ENCODE peak calls at places on chromosomes 1 and 21, in eight cellular contexts. X is breast epithelium, K is SK-N-SH, J is spleen, G is GM12878, H is prostate gland, L is endothelial cell of umbilical vein, W is stomach. I is an unnamed sample.

GRCh38 chr1:58755468-58755872 is 28.4 kb downstream of the JUN start:
- DNase-seq in L (peak; percentile 99), K (no peak), X (peak; percentile 55), G (peak; percentile 33), H (peak; percentile 52), W (peak; percentile 38), J (no peak), I (no peak)

GRCh38 chr21:31426235-31426797 is 82.3 kb upstream of the TIAM1 start:
- DNase-seq in X (no peak), G (peak; percentile 23), L (no peak), K (no peak), J (no peak), W (no peak), H (no peak), I (no peak)

GRCh38 chr1:90730247-90731022 is 13.3 kb upstream of the BARHL2 start:
- DNase-seq in H (no peak), W (no peak), L (no peak), X (no peak), G (no peak), K (peak; percentile 47), J (no peak), I (peak; percentile 20)

GRCh38 chr1:177228721-177229088 is 57.9 kb downstream of the BRINP2 start:
- DNase-seq in J (no peak), K (no peak), H (no peak), L (no peak), W (no peak), X (no peak), G (no peak), I (no peak)

GRCh38 chr21:23601549-23601948 is 2005.7 kb downstream of the MRPL39 start:
- DNase-seq in L (no peak), J (no peak), G (no peak), K (no peak), W (no peak), X (no peak), H (no peak), I (no peak)

GRCh38 chr1:22163137-22163536 is 20.2 kb upstream of the WNT4 start:
- DNase-seq in J (no peak), W (no peak), K (no peak), G (no peak), H (no peak), L (no peak), X (no peak), I (no peak)

GRCh38 chr1:87252406-87252805 is 76.3 kb upstream of the LMO4 start:
- DNase-seq in K (no peak), X (no peak), J (no peak), W (no peak), L (no peak), H (no peak), G (no peak), I (no peak)

GRCh38 chr1:196155586-196155985 is 452.7 kb downstream of the KCNT2 start:
- DNase-seq in L (no peak), W (no peak), G (no peak), J (no peak), X (no peak), K (no peak), H (no peak), I (no peak)

GRCh38 chr21:36902793-36903192 is 63.7 kb downstream of the HLCS start:
- DNase-seq in K (no peak), H (no peak), L (no peak), J (no peak), G (no peak), W (no peak), X (no peak), I (no peak)

GRCh38 chr1:48677306-48678287 is 99.1 kb downstream of the BEND5 start:
- DNase-seq in G (no peak), L (peak; percentile 43), H (peak; percentile 71), K (peak; percentile 82), W (peak; percentile 81), J (peak; percentile 85), X (no peak), I (no peak)

GRCh38 chr1:5620997-5621396 is 371.2 kb downstream of the NPHP4 start:
- DNase-seq in K (peak; percentile 83), L (no peak), G (no peak), W (no peak), H (no peak), X (no peak), J (no peak), I (no peak)

GRCh38 chr1:197745911-197746310 is 29.4 kb downstream of the DENND1B start:
- DNase-seq in X (no peak), K (no peak), L (no peak), J (no peak), H (no peak), G (no peak), W (no peak), I (no peak)

GRCh38 chr1:202958544-202959275 is 598 bp upstream of the ADIPOR1 start:
- DNase-seq in G (no peak), H (no peak), L (no peak), J (no peak), W (no peak), X (no peak), K (peak; percentile 40), I (no peak)

GRCh38 chr1:153735090-153735420 is 7.2 kb downstream of the INTS3 start:
- DNase-seq in H (no peak), J (no peak), K (no peak), X (no peak), G (no peak), L (no peak), W (no peak), I (no peak)

GRCh38 chr1:8239306-8240023 is 78.4 kb upstream of the SLC45A1 start:
- DNase-seq in K (no peak), L (no peak), W (peak; percentile 34), X (no peak), J (peak; percentile 77), H (no peak), G (no peak), I (no peak)

GRCh38 chr1:168623003-168623828 is 46.8 kb downstream of the XCL1 start:
- DNase-seq in G (no peak), W (no peak), X (no peak), J (no peak), L (no peak), H (no peak), K (no peak), I (no peak)

GRCh38 chr21:25385912-25386474 is 221.3 kb downstream of the MRPL39 start:
- DNase-seq in L (peak; percentile 50), J (no peak), G (no peak), W (peak; percentile 38), H (peak; percentile 8), K (peak; percentile 47), X (no peak), I (peak; percentile 10)

GRCh38 chr1:166172106-166172505 is 5.3 kb upstream of the FAM78B start:
- DNase-seq in L (no peak), G (no peak), W (no peak), K (no peak), J (no peak), X (no peak), H (no peak), I (no peak)

GRCh38 chr1:42070996-42071395 is 82.2 kb upstream of the GUCA2B start:
- DNase-seq in L (no peak), K (no peak), G (no peak), J (no peak), W (no peak), H (no peak), X (no peak), I (no peak)

GRCh38 chr1:200468264-200469001 is 58.6 kb upstream of the ZNF281 start:
- DNase-seq in J (no peak), G (no peak), H (no peak), W (no peak), X (no peak), K (no peak), L (no peak), I (no peak)

GRCh38 chr1:108068141-108068540 is 103.2 kb upstream of the VAV3 start:
- DNase-seq in W (no peak), J (no peak), G (no peak), L (no peak), X (no peak), H (no peak), K (no peak), I (no peak)

GRCh38 chr1:80418134-80418533 is 1382.6 kb upstream of the ADGRL2 start:
- DNase-seq in K (no peak), G (no peak), X (no peak), W (no peak), H (no peak), J (no peak), L (no peak), I (no peak)

GRCh38 chr1:77627965-77628570 is 54.4 kb downstream of the ZZZ3 start:
- DNase-seq in G (no peak), W (no peak), X (no peak), L (no peak), K (no peak), J (no peak), H (no peak), I (peak; percentile 40)

DNA sequence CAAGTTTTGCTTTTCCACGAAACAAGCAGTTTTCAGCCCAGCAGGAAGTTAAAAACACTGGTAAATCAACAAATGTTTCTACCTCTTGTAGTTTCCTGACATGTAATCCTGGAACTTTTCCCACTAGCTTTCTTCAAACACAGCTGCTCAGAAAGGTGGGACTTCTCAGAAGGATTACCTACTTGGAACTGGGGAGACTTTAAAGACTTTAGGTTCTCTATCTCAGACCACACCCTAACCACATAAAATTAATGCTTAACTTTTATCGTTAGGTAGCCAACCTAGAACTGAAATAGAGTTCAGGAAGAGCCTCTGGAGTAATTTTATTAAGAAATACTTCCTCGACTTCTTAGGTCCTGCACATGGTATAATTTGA is at the start of gene BCL2L15:
- DNase-seq in L (no peak), X (no peak), K (no peak), W (no peak), G (no peak), J (no peak), H (no peak), I (no peak)
- TF ChIP-seq POLR2AphosphoS5 in L (no peak), X (no peak), K (no peak), W (peak; percentile 71), G (no peak), J (no peak), H (no peak), I (no peak)

GRCh38 chr1:214446772-214447556 is 104.4 kb downstream of the PTPN14 start:
- DNase-seq in G (no peak), H (peak; percentile 33), L (peak; percentile 88), X (no peak), W (peak; percentile 62), K (peak; percentile 42), J (no peak), I (no peak)
- H3K4me3 ChIP-seq in G (no peak overlapping the region), H (no peak overlapping the region), L (no peak overlapping the region), X (no peak overlapping the region), W (no peak overlapping the region), K (peak overlapping the region; percentile 53), J (no peak overlapping the region), I (no peak overlapping the region)

GRCh38 chr1:65372557-65372956 is 47.9 kb upstream of the LEPR start:
- DNase-seq in J (no peak), G (no peak), X (no peak), W (no peak), K (no peak), H (no peak), L (no peak), I (peak; percentile 3)

GRCh38 chr1:65377496-65378268 is 42.8 kb upstream of the LEPR start:
- DNase-seq in W (no peak), G (no peak), H (no peak), K (no peak), J (no peak), L (no peak), X (no peak), I (no peak)

GRCh38 chr1:65378547-65378946 is 41.9 kb upstream of the LEPR start:
- DNase-seq in X (no peak), W (no peak), J (no peak), L (no peak), G (no peak), K (no peak), H (no peak), I (no peak)
- H3K27ac ChIP-seq in X (no peak overlapping the region), W (no peak overlapping the region), J (no peak overlapping the region), L (no peak overlapping the region), G (no peak overlapping the region), K (no peak overlapping the region), H (no peak overlapping the region), I (no peak overlapping the region)

GRCh38 chr1:23777979-23778814 is at the start of gene PITHD1:
- DNase-seq in G (peak; percentile 45), K (peak; percentile 97), H (peak; percentile 76), J (peak; percentile 94), W (peak; percentile 89), X (peak; percentile 74), L (peak; percentile 86), I (no peak)
- TF ChIP-seq POLR2AphosphoS5 in G (peak; percentile 91), K (peak; percentile 95), H (peak; percentile 77), J (peak; percentile 98), W (peak; percentile 96), X (peak; percentile 67), L (peak; percentile 96), I (peak; percentile 94)

I was measured in SK-N-MC.